ENCODE peak calls at places on chromosomes 4 and X, in six cellular contexts. L, I, Y, V, A and Q are unnamed samples.

GRCh38 chr4:70240192-70240591 is 2.2 kb upstream of the CSN3 start:
- DNase-seq in L (peak), I (no peak), Y (no peak), V (no peak), A (no peak), Q (no peak)

GRCh38 chrX:13699183-13699826 is 10.4 kb downstream of the RAB9A start:
- DNase-seq in L (no peak), I (peak), Y (no peak), V (no peak), A (no peak), Q (no peak)

GRCh38 chr4:144714166-144714565 is 68.2 kb downstream of the HHIP start:
- DNase-seq in L (no peak), I (no peak), Y (no peak), V (no peak), A (no peak), Q (no peak)

GRCh38 chr4:16627999-16628398 is 270.4 kb downstream of the LDB2 start:
- DNase-seq in L (peak), I (no peak), Y (no peak), V (no peak), A (no peak), Q (peak)

GRCh38 chr4:135238940-135239339 is 1037.4 kb upstream of the PABPC4L start:
- DNase-seq in L (no peak), I (no peak), Y (no peak), V (no peak), A (no peak), Q (no peak)

GRCh38 chr4:36609631-36610030 is 328.2 kb downstream of the DTHD1 start:
- DNase-seq in L (no peak), I (no peak), Y (no peak), V (no peak), A (no peak), Q (no peak)

GRCh38 chrX:48496660-48497059 is 12.1 kb upstream of the PORCN start:
- DNase-seq in L (no peak), I (no peak), Y (no peak), V (no peak), A (no peak), Q (no peak)

GRCh38 chr4:128512161-128512560 is 224.5 kb upstream of the PGRMC2 start:
- DNase-seq in L (no peak), I (no peak), Y (no peak), V (no peak), A (no peak), Q (no peak)

GRCh38 chr4:167025651-167026050 is 208.6 kb downstream of the SPOCK3 start:
- DNase-seq in L (no peak), I (no peak), Y (no peak), V (no peak), A (no peak), Q (no peak)

GRCh38 chr4:71200944-71201533 is 137.8 kb upstream of the SLC4A4 start:
- DNase-seq in L (no peak), I (no peak), Y (no peak), V (no peak), A (no peak), Q (no peak)

GRCh38 chrX:153410888-153411254 is 401 bp upstream of the ZFP92 start:
- DNase-seq in L (no peak), I (no peak), Y (no peak), V (no peak), A (no peak), Q (no peak)
- H3K4me3 ChIP-seq in L (no peak), I (peak), Y (peak), V (no peak), A (peak), Q (peak)

GRCh38 chrX:111283446-111283845 is 13.2 kb upstream of the CAPN6 start:
- DNase-seq in L (no peak), I (no peak), Y (no peak), V (no peak), A (no peak), Q (no peak)

GRCh38 chrX:111284615-111285294 is 14.5 kb upstream of the CAPN6 start:
- DNase-seq in L (no peak), I (no peak), Y (no peak), V (no peak), A (no peak), Q (no peak)

GRCh38 chrX:111282991-111283390 is 12.7 kb upstream of the CAPN6 start:
- DNase-seq in L (no peak), I (no peak), Y (no peak), V (no peak), A (no peak), Q (no peak)

DNA sequence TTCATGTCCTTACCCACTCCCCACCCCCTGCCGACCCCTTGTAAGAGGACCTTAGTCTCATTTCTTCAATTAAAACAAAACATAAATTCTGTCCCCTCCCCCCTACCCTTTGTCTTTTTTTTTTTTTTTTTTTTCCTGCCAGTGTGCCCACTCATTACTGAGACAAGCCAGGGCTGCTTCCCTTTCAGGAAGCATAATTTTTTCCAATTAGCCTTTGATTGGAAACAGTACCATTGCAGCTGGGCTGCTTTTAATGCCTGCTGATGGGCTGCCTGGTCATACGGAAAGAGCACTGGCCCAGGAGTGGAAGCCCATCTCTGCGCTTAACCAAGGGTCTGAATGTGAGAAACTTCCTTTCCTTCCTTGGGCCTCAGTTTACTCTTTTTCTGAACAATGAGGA is 18.6 kb upstream of the CAPN6 start:
- DNase-seq in L (no peak), I (no peak), Y (no peak), V (no peak), A (no peak), Q (no peak)
- TF ChIP-seq CTCF in L (no peak), I (no peak), Y (no peak), V (no peak), A (no peak), Q (no peak)

GRCh38 chr4:118835896-118836762 is at the start of gene SEC24D:
- DNase-seq in L (peak), I (peak), Y (peak), V (peak), A (peak), Q (no peak)

GRCh38 chr4:118834070-118834469 is 1.9 kb downstream of the SEC24D start:
- DNase-seq in L (peak), I (no peak), Y (no peak), V (no peak), A (no peak), Q (no peak)

GRCh38 chr4:118836763-118837507 is 1.0 kb upstream of the SEC24D start:
- DNase-seq in L (no peak), I (no peak), Y (no peak), V (no peak), A (no peak), Q (no peak)

GRCh38 chr4:118834960-118835895 is 698 bp downstream of the SEC24D start:
- DNase-seq in L (peak), I (peak), Y (peak), V (peak), A (peak), Q (peak)

GRCh38 chr4:118833192-118833820 is 2.6 kb downstream of the SEC24D start:
- DNase-seq in L (no peak), I (no peak), Y (no peak), V (no peak), A (no peak), Q (no peak)
- H3K4me3 ChIP-seq in L (no peak), I (no peak), Y (no peak), V (no peak), A (peak), Q (no peak)

GRCh38 chrX:151852294-151852693 is 60.4 kb upstream of the MAGEA4 start:
- DNase-seq in L (no peak), I (no peak), Y (no peak), V (no peak), A (no peak), Q (no peak)
- TF ChIP-seq CTCF in L (no peak), I (no peak), Y (no peak), V (no peak), A (no peak), Q (no peak)